ENCODE peak calls at places on chromosomes 12 and 14, in six cellular contexts. B is WTC11, G is choroid plexus epithelial cell, J is B cell, Z is ovary, T is AG04450. R is an unnamed sample.
A peak's percentile ranks its signal among the peaks of the same experiment; 100 is the strongest.

GRCh38 chr14:87457727-87458126 is 535.3 kb downstream of the GALC start:
- DNase-seq in B (no peak), T (no peak), Z (no peak), J (no peak), G (no peak), R (no peak)

GRCh38 chr14:55317503-55317902 is 46.3 kb downstream of the FBXO34 start:
- DNase-seq in G (no peak), T (no peak), J (no peak), B (no peak), Z (no peak), R (no peak)

GRCh38 chr14:68691031-68691864 is 101.6 kb downstream of the ZFP36L1 start:
- DNase-seq in J (peak; percentile 15), G (no peak), B (peak; percentile 62), T (no peak), Z (no peak), R (no peak)

GRCh38 chr12:56237552-56237951 is 7.7 kb downstream of the SLC39A5 start:
- DNase-seq in J (no peak), B (peak; percentile 29), G (peak; percentile 27), Z (no peak), T (no peak), R (no peak)

GRCh38 chr12:106865685-106866084 is 90.0 kb upstream of the TMEM263 start:
- DNase-seq in Z (no peak), G (no peak), B (peak; percentile 13), T (no peak), J (no peak), R (no peak)

GRCh38 chr12:76197283-76197682 is 112.8 kb upstream of the NAP1L1 start:
- DNase-seq in B (no peak), G (no peak), Z (no peak), J (no peak), T (no peak), R (no peak)

GRCh38 chr12:30836656-30837445 is 82.1 kb upstream of the CAPRIN2 start:
- DNase-seq in Z (no peak), B (no peak), J (no peak), T (no peak), G (no peak), R (no peak)

GRCh38 chr12:11718768-11719253 is 69.3 kb downstream of the ETV6 start:
- DNase-seq in Z (no peak), G (peak; percentile 66), B (no peak), J (no peak), T (no peak), R (no peak)

GRCh38 chr12:107103097-107103496 is 9.7 kb upstream of the CRY1 start:
- DNase-seq in G (no peak), Z (no peak), B (no peak), T (no peak), J (no peak), R (no peak)

GRCh38 chr14:94174622-94175402 is 690 bp downstream of the PPP4R4 start:
- DNase-seq in J (no peak), B (peak; percentile 50), T (no peak), G (no peak), Z (peak; percentile 76), R (no peak)

GRCh38 chr12:20716985-20717384 is 21.9 kb downstream of the SLCO1C1 start:
- DNase-seq in B (no peak), Z (no peak), T (no peak), G (no peak), J (no peak), R (no peak)

GRCh38 chr12:51056242-51056641 is 8.1 kb downstream of the LETMD1 start:
- DNase-seq in B (no peak), G (peak; percentile 79), J (no peak), T (no peak), Z (no peak), R (no peak)

GRCh38 chr14:75650253-75651058 is 10.2 kb downstream of the ERG28 start:
- DNase-seq in Z (no peak), T (no peak), J (no peak), B (no peak), G (no peak), R (no peak)

GRCh38 chr12:127145929-127146789 is 1120.8 kb upstream of the TMEM132C start:
- DNase-seq in J (no peak), B (no peak), G (peak; percentile 69), Z (peak; percentile 91), T (no peak), R (no peak)

GRCh38 chr12:86261142-86261541 is 5.0 kb upstream of the MGAT4C start:
- DNase-seq in Z (no peak), J (no peak), B (no peak), T (no peak), G (peak; percentile 35), R (no peak)

GRCh38 chr12:7101694-7102131 is 7.3 kb downstream of the C1RL start:
- DNase-seq in B (no peak), G (peak; percentile 79), J (no peak), Z (peak; percentile 76), T (no peak), R (no peak)

GRCh38 chr14:20714593-20715250 is 26.2 kb downstream of the ANG start:
- DNase-seq in G (peak; percentile 88), Z (no peak), J (no peak), B (no peak), T (peak; percentile 16), R (no peak)

GRCh38 chr14:65159281-65160062 is 57.2 kb upstream of the MAX start:
- DNase-seq in G (no peak), T (no peak), Z (no peak), J (peak; percentile 45), B (no peak), R (no peak)

GRCh38 chr14:96297000-96297399 is 41.0 kb downstream of the BDKRB1 start:
- DNase-seq in G (peak; percentile 50), Z (no peak), T (no peak), J (no peak), B (no peak), R (no peak)

GRCh38 chr14:51619551-51619950 is 32.2 kb upstream of the FRMD6 start:
- DNase-seq in G (peak; percentile 37), B (no peak), Z (no peak), T (peak; percentile 46), J (no peak), R (no peak)

GRCh38 chr14:77124345-77125274 is 17.0 kb downstream of the ZDHHC22 start:
- DNase-seq in B (peak; percentile 54), Z (peak; percentile 38), G (peak; percentile 44), J (peak; percentile 64), T (no peak), R (no peak)

GRCh38 chr14:79764288-79764687 is 447.0 kb downstream of the DIO2 start:
- DNase-seq in Z (no peak), B (no peak), G (no peak), T (no peak), J (no peak), R (no peak)

GRCh38 chr14:96264200-96264553 is 8.2 kb downstream of the BDKRB1 start:
- DNase-seq in J (no peak), Z (no peak), G (no peak), B (no peak), T (no peak), R (no peak)

GRCh38 chr12:85626031-85626781 is 210.0 kb downstream of the RASSF9 start:
- DNase-seq in Z (no peak), T (peak; percentile 27), G (peak; percentile 92), B (no peak), J (no peak), R (no peak)

GRCh38 chr12:84874125-84874824 is 38.3 kb downstream of the SLC6A15 start:
- DNase-seq in T (peak; percentile 13), J (no peak), G (peak; percentile 87), B (no peak), Z (no peak), R (peak; percentile 12)

GRCh38 chr12:49673446-49674317 is 33.5 kb downstream of the FMNL3 start:
- DNase-seq in G (peak; percentile 96), Z (peak; percentile 93), T (peak; percentile 88), B (peak; percentile 66), J (no peak), R (no peak)

GRCh38 chr12:131097247-131098177 is 143.8 kb downstream of the ADGRD1 start:
- DNase-seq in B (peak; percentile 5), Z (peak; percentile 36), G (no peak), J (peak; percentile 20), T (no peak), R (no peak)

GRCh38 chr12:118611295-118611694 is 234.9 kb downstream of the SUDS3 start:
- DNase-seq in Z (no peak), B (peak; percentile 16), T (no peak), J (no peak), G (no peak), R (no peak)

GRCh38 chr14:72892879-72893635 is 844 bp downstream of the DPF3 start:
- DNase-seq in B (peak; percentile 46), T (no peak), J (peak; percentile 40), G (peak; percentile 36), Z (peak; percentile 53), R (no peak)

GRCh38 chr12:1103632-1104031 is 112.6 kb downstream of the ERC1 start:
- DNase-seq in G (no peak), J (no peak), B (no peak), T (no peak), Z (no peak), R (no peak)

GRCh38 chr12:78120866-78121590 is 290.3 kb downstream of the NAV3 start:
- DNase-seq in B (no peak), G (peak; percentile 86), Z (no peak), J (no peak), T (no peak), R (no peak)

GRCh38 chr14:73280903-73281302 is 43.6 kb downstream of the PAPLN start:
- DNase-seq in T (no peak), B (no peak), Z (no peak), G (no peak), J (no peak), R (no peak)

GRCh38 chr12:1660304-1661187 is 30.3 kb upstream of the ADIPOR2 start:
- DNase-seq in Z (peak; percentile 77), J (no peak), T (no peak), G (peak; percentile 25), B (no peak), R (no peak)

GRCh38 chr14:66998013-66998412 is 191.2 kb upstream of the GARIN2 start:
- DNase-seq in G (no peak), B (no peak), T (no peak), Z (no peak), J (no peak), R (no peak)

GRCh38 chr12:117039891-117040309 is 59.3 kb downstream of the TESC start:
- DNase-seq in G (no peak), J (no peak), T (no peak), B (no peak), Z (no peak), R (no peak)

GRCh38 chr12:91695964-91696363 is 449.7 kb downstream of the BTG1 start:
- DNase-seq in J (no peak), G (peak; percentile 5), T (no peak), Z (no peak), B (no peak), R (no peak)
- TF ChIP-seq CTCF in J (no peak), G (peak; percentile 14), T (no peak), Z (no peak), B (no peak), R (no peak)

GRCh38 chr12:54232790-54233189 is 44.0 kb upstream of the SMUG1 start:
- DNase-seq in J (no peak), B (no peak), Z (no peak), T (no peak), G (peak; percentile 70), R (no peak)
- TF ChIP-seq CTCF in J (no peak), B (no peak), Z (peak; percentile 28), T (peak; percentile 34), G (peak; percentile 38), R (peak; percentile 10)

GRCh38 chr12:124469193-124469888 is 98.1 kb downstream of the NCOR2 start:
- DNase-seq in J (no peak), Z (peak; percentile 30), G (no peak), T (no peak), B (peak; percentile 68), R (no peak)
- TF ChIP-seq CTCF in J (peak; percentile 74), Z (peak; percentile 27), G (peak; percentile 78), T (peak; percentile 58), B (peak; percentile 98), R (peak; percentile 77)

GRCh38 chr12:4269279-4269991 is 4.1 kb upstream of the CCND2 start:
- DNase-seq in T (no peak), J (peak; percentile 93), G (peak; percentile 48), Z (peak; percentile 82), B (peak; percentile 85), R (no peak)
- TF ChIP-seq CTCF in T (peak; percentile 1), J (no peak), G (no peak), Z (peak; percentile 18), B (no peak), R (peak; percentile 24)

R was measured in GM12864.